ENCODE peak calls at places on chromosome 2, in nine cellular contexts. One of them, this sample, is unnamed.

GRCh38 chr2:16617282-16618266 is 48.1 kb downstream of the CYRIA start:
- DNase-seq in astrocyte: no peak
- DNase-seq in naive thymus-derived CD4-positive, alpha-beta T cell: no peak
- DNase-seq in lower lobe of right lung: peak; percentile 55
- DNase-seq in mesenteric fat pad: peak; percentile 78
- DNase-seq in NCI-H1105: no peak
- DNase-seq in posterior cingulate gyrus: no peak
- DNase-seq in stimulated activated CD4-positive, alpha-beta T cell treated with anti-CD3 and anti-CD28 coated beads, Interleukin-2, amount 100 ng/mL, for 24 hours: no peak
- DNase-seq in A549: no peak
- DNase-seq in this sample: no peak

GRCh38 chr2:230575640-230576324 is 136.9 kb upstream of the CAB39 start:
- DNase-seq in astrocyte: no peak
- DNase-seq in naive thymus-derived CD4-positive, alpha-beta T cell: no peak
- DNase-seq in lower lobe of right lung: no peak
- DNase-seq in mesenteric fat pad: no peak
- DNase-seq in NCI-H1105: no peak
- DNase-seq in posterior cingulate gyrus: no peak
- DNase-seq in stimulated activated CD4-positive, alpha-beta T cell treated with anti-CD3 and anti-CD28 coated beads, Interleukin-2, amount 100 ng/mL, for 24 hours: peak; percentile 29
- DNase-seq in A549: no peak
- DNase-seq in this sample: no peak

GRCh38 chr2:157837851-157838441 is 38.2 kb downstream of the ACVR1 start:
- DNase-seq in astrocyte: peak; percentile 22
- DNase-seq in naive thymus-derived CD4-positive, alpha-beta T cell: no peak
- DNase-seq in lower lobe of right lung: no peak
- DNase-seq in mesenteric fat pad: no peak
- DNase-seq in NCI-H1105: peak; percentile 58
- DNase-seq in posterior cingulate gyrus: peak; percentile 28
- DNase-seq in stimulated activated CD4-positive, alpha-beta T cell treated with anti-CD3 and anti-CD28 coated beads, Interleukin-2, amount 100 ng/mL, for 24 hours: no peak
- DNase-seq in A549: no peak
- DNase-seq in this sample: no peak

GRCh38 chr2:68487773-68488355 is 20.5 kb downstream of the APLF start:
- DNase-seq in astrocyte: peak; percentile 20
- DNase-seq in naive thymus-derived CD4-positive, alpha-beta T cell: no peak
- DNase-seq in lower lobe of right lung: no peak
- DNase-seq in mesenteric fat pad: no peak
- DNase-seq in NCI-H1105: peak; percentile 12
- DNase-seq in posterior cingulate gyrus: no peak
- DNase-seq in stimulated activated CD4-positive, alpha-beta T cell treated with anti-CD3 and anti-CD28 coated beads, Interleukin-2, amount 100 ng/mL, for 24 hours: no peak
- DNase-seq in A549: peak; percentile 21
- DNase-seq in this sample: peak; percentile 6

GRCh38 chr2:9634121-9634520 is 3.3 kb upstream of the YWHAQ start:
- DNase-seq in astrocyte: no peak
- DNase-seq in naive thymus-derived CD4-positive, alpha-beta T cell: no peak
- DNase-seq in lower lobe of right lung: no peak
- DNase-seq in mesenteric fat pad: no peak
- DNase-seq in NCI-H1105: no peak
- DNase-seq in posterior cingulate gyrus: no peak
- DNase-seq in stimulated activated CD4-positive, alpha-beta T cell treated with anti-CD3 and anti-CD28 coated beads, Interleukin-2, amount 100 ng/mL, for 24 hours: no peak
- DNase-seq in A549: no peak
- DNase-seq in this sample: no peak

GRCh38 chr2:118091140-118091478 is 2.8 kb downstream of the INSIG2 start:
- DNase-seq in astrocyte: peak; percentile 32
- DNase-seq in naive thymus-derived CD4-positive, alpha-beta T cell: no peak
- DNase-seq in lower lobe of right lung: no peak
- DNase-seq in mesenteric fat pad: no peak
- DNase-seq in NCI-H1105: no peak
- DNase-seq in posterior cingulate gyrus: no peak
- DNase-seq in stimulated activated CD4-positive, alpha-beta T cell treated with anti-CD3 and anti-CD28 coated beads, Interleukin-2, amount 100 ng/mL, for 24 hours: no peak
- DNase-seq in A549: no peak
- DNase-seq in this sample: no peak

GRCh38 chr2:196268022-196268421 is 96.6 kb upstream of the STK17B start:
- DNase-seq in astrocyte: no peak
- DNase-seq in naive thymus-derived CD4-positive, alpha-beta T cell: no peak
- DNase-seq in lower lobe of right lung: no peak
- DNase-seq in mesenteric fat pad: no peak
- DNase-seq in NCI-H1105: no peak
- DNase-seq in posterior cingulate gyrus: no peak
- DNase-seq in stimulated activated CD4-positive, alpha-beta T cell treated with anti-CD3 and anti-CD28 coated beads, Interleukin-2, amount 100 ng/mL, for 24 hours: no peak
- DNase-seq in A549: no peak
- DNase-seq in this sample: no peak

GRCh38 chr2:96953611-96954489 is 32.5 kb downstream of the FAM178B start:
- DNase-seq in astrocyte: no peak
- DNase-seq in naive thymus-derived CD4-positive, alpha-beta T cell: no peak
- DNase-seq in lower lobe of right lung: no peak
- DNase-seq in mesenteric fat pad: no peak
- DNase-seq in NCI-H1105: no peak
- DNase-seq in posterior cingulate gyrus: no peak
- DNase-seq in stimulated activated CD4-positive, alpha-beta T cell treated with anti-CD3 and anti-CD28 coated beads, Interleukin-2, amount 100 ng/mL, for 24 hours: no peak
- DNase-seq in A549: no peak
- DNase-seq in this sample: no peak

GRCh38 chr2:173647681-173648350 is 293.1 kb downstream of the CDCA7 start:
- DNase-seq in astrocyte: peak; percentile 36
- DNase-seq in naive thymus-derived CD4-positive, alpha-beta T cell: no peak
- DNase-seq in lower lobe of right lung: no peak
- DNase-seq in mesenteric fat pad: no peak
- DNase-seq in NCI-H1105: no peak
- DNase-seq in posterior cingulate gyrus: no peak
- DNase-seq in stimulated activated CD4-positive, alpha-beta T cell treated with anti-CD3 and anti-CD28 coated beads, Interleukin-2, amount 100 ng/mL, for 24 hours: no peak
- DNase-seq in A549: no peak
- DNase-seq in this sample: peak; percentile 41

GRCh38 chr2:200750323-200750910 is 61.3 kb upstream of the BZW1 start:
- DNase-seq in astrocyte: no peak
- DNase-seq in naive thymus-derived CD4-positive, alpha-beta T cell: no peak
- DNase-seq in lower lobe of right lung: no peak
- DNase-seq in mesenteric fat pad: no peak
- DNase-seq in NCI-H1105: no peak
- DNase-seq in posterior cingulate gyrus: no peak
- DNase-seq in stimulated activated CD4-positive, alpha-beta T cell treated with anti-CD3 and anti-CD28 coated beads, Interleukin-2, amount 100 ng/mL, for 24 hours: no peak
- DNase-seq in A549: no peak
- DNase-seq in this sample: no peak

GRCh38 chr2:141199711-141200110 is 931.1 kb downstream of the LRP1B start:
- DNase-seq in astrocyte: peak; percentile 82
- DNase-seq in naive thymus-derived CD4-positive, alpha-beta T cell: no peak
- DNase-seq in lower lobe of right lung: no peak
- DNase-seq in mesenteric fat pad: no peak
- DNase-seq in NCI-H1105: no peak
- DNase-seq in posterior cingulate gyrus: no peak
- DNase-seq in stimulated activated CD4-positive, alpha-beta T cell treated with anti-CD3 and anti-CD28 coated beads, Interleukin-2, amount 100 ng/mL, for 24 hours: no peak
- DNase-seq in A549: no peak
- DNase-seq in this sample: no peak

GRCh38 chr2:163157891-163158511 is 319.4 kb upstream of the KCNH7 start:
- DNase-seq in astrocyte: peak; percentile 68
- DNase-seq in naive thymus-derived CD4-positive, alpha-beta T cell: no peak
- DNase-seq in lower lobe of right lung: no peak
- DNase-seq in mesenteric fat pad: no peak
- DNase-seq in NCI-H1105: no peak
- DNase-seq in posterior cingulate gyrus: no peak
- DNase-seq in stimulated activated CD4-positive, alpha-beta T cell treated with anti-CD3 and anti-CD28 coated beads, Interleukin-2, amount 100 ng/mL, for 24 hours: no peak
- DNase-seq in A549: no peak
- DNase-seq in this sample: peak; percentile 56